ENCODE peak calls at places on chromosomes 6 and 20, in four cellular contexts. One of them, this sample, is unnamed.

GRCh38 chr6:18990313-18990978 is 603.3 kb downstream of the RNF144B start:
- DNase-seq in RWPE1: peak
- DNase-seq in C1 segment of cervical spinal cord: peak
- DNase-seq in HS-5: no peak
- DNase-seq in this sample: no peak

GRCh38 chr6:13272131-13273046 is 55.9 kb downstream of the TBC1D7 start:
- DNase-seq in HS-5: no peak
- DNase-seq in C1 segment of cervical spinal cord: peak
- DNase-seq in RWPE1: no peak
- DNase-seq in this sample: no peak

GRCh38 chr6:82570083-82570482 is 206.5 kb downstream of the TPBG start:
- DNase-seq in RWPE1: no peak
- DNase-seq in C1 segment of cervical spinal cord: no peak
- DNase-seq in HS-5: no peak
- DNase-seq in this sample: peak

GRCh38 chr20:32179515-32179914 is 28.0 kb downstream of the PLAGL2 start:
- DNase-seq in C1 segment of cervical spinal cord: no peak
- DNase-seq in RWPE1: no peak
- DNase-seq in HS-5: no peak
- DNase-seq in this sample: no peak

GRCh38 chr6:5684320-5684719 is 322.4 kb downstream of the NRN1 start:
- DNase-seq in HS-5: no peak
- DNase-seq in RWPE1: no peak
- DNase-seq in C1 segment of cervical spinal cord: no peak
- DNase-seq in this sample: peak

GRCh38 chr20:23420943-23421925 is at the start of gene NAPB:
- DNase-seq in HS-5: peak
- DNase-seq in RWPE1: peak
- DNase-seq in C1 segment of cervical spinal cord: peak
- DNase-seq in this sample: peak

GRCh38 chr6:116087437-116088027 is 13.1 kb upstream of the NT5DC1 start:
- DNase-seq in C1 segment of cervical spinal cord: no peak
- DNase-seq in HS-5: no peak
- DNase-seq in RWPE1: peak
- DNase-seq in this sample: no peak

GRCh38 chr20:9974324-9974723 is 60.5 kb upstream of the ANKEF1 start:
- DNase-seq in C1 segment of cervical spinal cord: no peak
- DNase-seq in HS-5: no peak
- DNase-seq in RWPE1: no peak
- DNase-seq in this sample: peak

GRCh38 chr20:38878798-38879197 is 47.4 kb upstream of the FAM83D start:
- DNase-seq in HS-5: no peak
- DNase-seq in C1 segment of cervical spinal cord: no peak
- DNase-seq in RWPE1: peak
- DNase-seq in this sample: no peak

GRCh38 chr6:145886228-145886956 is 71.8 kb upstream of the FBXO30 start:
- DNase-seq in RWPE1: no peak
- DNase-seq in HS-5: no peak
- DNase-seq in C1 segment of cervical spinal cord: no peak
- DNase-seq in this sample: no peak

GRCh38 chr6:145508107-145508506 is 227.2 kb downstream of the EPM2A start:
- DNase-seq in C1 segment of cervical spinal cord: no peak
- DNase-seq in RWPE1: no peak
- DNase-seq in HS-5: no peak
- DNase-seq in this sample: no peak

GRCh38 chr6:29558439-29559079 is 973 bp downstream of the UBD start:
- DNase-seq in HS-5: no peak
- DNase-seq in C1 segment of cervical spinal cord: no peak
- DNase-seq in RWPE1: no peak
- DNase-seq in this sample: no peak

GRCh38 chr20:45095753-45096371 is 5.1 kb downstream of the KCNS1 start:
- DNase-seq in C1 segment of cervical spinal cord: peak
- DNase-seq in RWPE1: peak
- DNase-seq in HS-5: no peak
- DNase-seq in this sample: peak